ENCODE peak calls at places on chromosomes 13 and 19, in five cellular contexts. J is activated T-helper 9 cell treated with anti-CD3 and anti-CD28 coated beads, Interleukin-2, amount 50 U/mL, for 16 hours; N is non-pigmented ciliary epithelial cell; X is stimulated activated CD4-positive, alpha-beta T cell treated with anti-CD3 and anti-CD28 coated beads, Interleukin-15, amount 100 ng/mL, for 24 hours; Y is astrocyte of the spinal cord. G is an unnamed sample.

GRCh38 chr13:51499841-51500240 is 47.0 kb upstream of the INTS6 start:
- DNase-seq in J (no peak), N (no peak), X (no peak), Y (no peak), G (no peak)

GRCh38 chr19:10431254-10431942 is 11.1 kb downstream of the PDE4A start:
- DNase-seq in J (no peak), N (no peak), X (peak), Y (no peak), G (peak)

GRCh38 chr19:29564574-29565005 is 38.8 kb downstream of the VSTM2B start:
- DNase-seq in J (no peak), N (no peak), X (no peak), Y (no peak), G (no peak)

GRCh38 chr19:17346109-17346671 is 8.8 kb downstream of the GTPBP3 start:
- DNase-seq in J (peak), N (no peak), X (peak), Y (peak), G (peak)

GRCh38 chr13:27120811-27121210 is 50.8 kb downstream of the USP12 start:
- DNase-seq in J (no peak), N (no peak), X (no peak), Y (peak), G (no peak)

GRCh38 chr13:75411924-75412537 is 69.9 kb downstream of the TBC1D4 start:
- DNase-seq in J (no peak), N (no peak), X (no peak), Y (no peak), G (no peak)

GRCh38 chr19:34645551-34645950 is 31.4 kb downstream of the SCGB2B2 start:
- DNase-seq in J (no peak), N (no peak), X (no peak), Y (no peak), G (no peak)

GRCh38 chr19:6465663-6466062 is 1.6 kb downstream of the CRB3 start:
- DNase-seq in J (no peak), N (no peak), X (no peak), Y (no peak), G (no peak)

GRCh38 chr13:44373247-44373600 is 400 bp upstream of the SERP2 start:
- DNase-seq in J (no peak), N (no peak), X (no peak), Y (no peak), G (no peak)

GRCh38 chr19:6217752-6218403 is 61.9 kb downstream of the MLLT1 start:
- DNase-seq in J (no peak), N (no peak), X (no peak), Y (no peak), G (no peak)

GRCh38 chr19:17829855-17830566 is 8.7 kb upstream of the INSL3 start:
- DNase-seq in J (no peak), N (no peak), X (no peak), Y (peak), G (no peak)

GRCh38 chr19:889662-890295 is 3.2 kb downstream of the MED16 start:
- DNase-seq in J (no peak), N (no peak), X (no peak), Y (no peak), G (no peak)

GRCh38 chr19:7355151-7355845 is 6.6 kb downstream of the ARHGEF18 start:
- DNase-seq in J (no peak), N (no peak), X (no peak), Y (no peak), G (no peak)

GRCh38 chr13:33392794-33393371 is 107.3 kb upstream of the STARD13 start:
- DNase-seq in J (no peak), N (no peak), X (no peak), Y (no peak), G (no peak)

GRCh38 chr13:29801737-29802305 is 48.6 kb downstream of the UBL3 start:
- DNase-seq in J (no peak), N (no peak), X (no peak), Y (no peak), G (no peak)

GRCh38 chr13:112697756-112698655 is 8.2 kb downstream of the ATP11A start:
- DNase-seq in J (no peak), N (no peak), X (no peak), Y (no peak), G (no peak)

GRCh38 chr19:33396701-33397535 is 23.4 kb downstream of the CEBPG start:
- DNase-seq in J (no peak), N (no peak), X (no peak), Y (peak), G (no peak)